ENCODE peak calls at places on chromosomes 16 and 17, in nine cellular contexts. B is IMR-90; M is CD4-positive, CD25-positive, alpha-beta regulatory T cell; Z is GM23338; C is cardiac muscle cell; Y is Karpas-422; A is HCT116; D is heart right ventricle; T is PC-9. N is an unnamed sample.

GRCh38 chr16:70151941-70152509 is 21.6 kb upstream of the CLEC18C start:
- DNase-seq in B (no peak), M (no peak), Z (no peak), C (no peak), Y (no peak), A (no peak), D (no peak), T (peak; percentile 42), N (peak; percentile 80)

GRCh38 chr17:10216213-10216982 is 18.0 kb upstream of the GAS7 start:
- DNase-seq in B (no peak), M (no peak), Z (peak; percentile 39), C (no peak), Y (no peak), A (no peak), D (no peak), T (no peak), N (no peak)

GRCh38 chr16:63787014-63787413 is 1334.8 kb downstream of the CDH11 start:
- DNase-seq in B (no peak), M (no peak), Z (peak; percentile 7), C (no peak), Y (peak; percentile 49), A (no peak), D (no peak), T (no peak), N (no peak)

GRCh38 chr17:33124185-33124584 is 132.5 kb downstream of the SPACA3 start:
- DNase-seq in B (no peak), M (no peak), Z (no peak), C (no peak), Y (no peak), A (no peak), D (no peak), T (no peak), N (no peak)

GRCh38 chr16:3879887-3880564 is 487 bp downstream of the CREBBP start:
- DNase-seq in B (peak; percentile 52), M (peak; percentile 63), Z (peak; percentile 68), C (peak; percentile 71), Y (peak; percentile 87), A (no peak), D (peak; percentile 75), T (no peak), N (peak; percentile 93)

GRCh38 chr17:28878981-28879380 is 18.6 kb downstream of the FLOT2 start:
- DNase-seq in B (peak; percentile 32), M (no peak), Z (peak; percentile 95), C (peak; percentile 52), Y (peak; percentile 81), A (peak; percentile 67), D (no peak), T (peak; percentile 60), N (peak; percentile 15)

GRCh38 chr17:219696-220095 is 38.2 kb upstream of the DOC2B start:
- DNase-seq in B (no peak), M (no peak), Z (no peak), C (no peak), Y (no peak), A (no peak), D (no peak), T (no peak), N (peak; percentile 24)

GRCh38 chr16:47627056-47627455 is 165.9 kb downstream of the PHKB start:
- DNase-seq in B (no peak), M (no peak), Z (peak; percentile 24), C (peak; percentile 29), Y (no peak), A (no peak), D (no peak), T (no peak), N (no peak)

GRCh38 chr16:10578474-10579316 is 1.7 kb downstream of the EMP2 start:
- DNase-seq in B (no peak), M (no peak), Z (no peak), C (no peak), Y (no peak), A (no peak), D (peak; percentile 44), T (peak; percentile 63), N (peak; percentile 58)

GRCh38 chr17:73283841-73284282 is 22.2 kb upstream of the CPSF4L start:
- DNase-seq in B (no peak), M (no peak), Z (peak; percentile 88), C (no peak), Y (no peak), A (no peak), D (no peak), T (no peak), N (no peak)

GRCh38 chr17:50206604-50207293 is 5.3 kb upstream of the COL1A1 start:
- DNase-seq in B (peak; percentile 66), M (no peak), Z (peak; percentile 83), C (peak; percentile 72), Y (peak; percentile 50), A (no peak), D (no peak), T (no peak), N (peak; percentile 80)

GRCh38 chr17:15920758-15921239 is 24.1 kb upstream of the ADORA2B start:
- DNase-seq in B (peak; percentile 97), M (no peak), Z (peak; percentile 17), C (peak; percentile 99), Y (no peak), A (peak; percentile 60), D (no peak), T (peak; percentile 96), N (no peak)

GRCh38 chr16:86953631-86954465 is 363.3 kb downstream of the C16orf95 start:
- DNase-seq in B (no peak), M (no peak), Z (peak; percentile 45), C (no peak), Y (no peak), A (no peak), D (no peak), T (no peak), N (peak; percentile 48)

GRCh38 chr17:50051082-50051576 is 4.8 kb upstream of the ITGA3 start:
- DNase-seq in B (peak; percentile 88), M (no peak), Z (no peak), C (peak; percentile 71), Y (peak; percentile 72), A (peak; percentile 96), D (no peak), T (peak; percentile 98), N (no peak)

GRCh38 chr16:555528-556478 is 4.4 kb upstream of the PRR35 start:
- DNase-seq in B (no peak), M (no peak), Z (no peak), C (no peak), Y (no peak), A (no peak), D (no peak), T (no peak), N (no peak)

GRCh38 chr16:67942510-67943255 is 1.2 kb downstream of the LCAT start:
- DNase-seq in B (no peak), M (no peak), Z (peak; percentile 53), C (no peak), Y (no peak), A (no peak), D (no peak), T (no peak), N (peak; percentile 67)

GRCh38 chr17:30366536-30366935 is 12.2 kb upstream of the CPD start:
- DNase-seq in B (no peak), M (no peak), Z (no peak), C (peak; percentile 28), Y (no peak), A (no peak), D (no peak), T (no peak), N (no peak)

GRCh38 chr17:30372755-30373154 is 6.0 kb upstream of the CPD start:
- DNase-seq in B (peak; percentile 80), M (no peak), Z (peak; percentile 50), C (no peak), Y (peak; percentile 65), A (peak; percentile 29), D (no peak), T (peak; percentile 91), N (no peak)

GRCh38 chr17:30375661-30376060 is 3.1 kb upstream of the CPD start:
- DNase-seq in B (peak; percentile 28), M (no peak), Z (no peak), C (peak; percentile 52), Y (no peak), A (no peak), D (no peak), T (no peak), N (no peak)

GRCh38 chr17:30368896-30369720 is 9.6 kb upstream of the CPD start:
- DNase-seq in B (no peak), M (no peak), Z (no peak), C (no peak), Y (no peak), A (no peak), D (no peak), T (no peak), N (no peak)

GRCh38 chr17:30369995-30370394 is 8.7 kb upstream of the CPD start:
- DNase-seq in B (peak; percentile 46), M (no peak), Z (no peak), C (no peak), Y (no peak), A (no peak), D (no peak), T (peak; percentile 83), N (no peak)
- H3K27ac ChIP-seq in B (no peak overlapping the region), M (no peak overlapping the region), Z (no peak overlapping the region), C (no peak overlapping the region), Y (no peak overlapping the region), A (no peak overlapping the region), D (no peak overlapping the region), T (peak overlapping the region; percentile 93), N (no peak overlapping the region)

DNA sequence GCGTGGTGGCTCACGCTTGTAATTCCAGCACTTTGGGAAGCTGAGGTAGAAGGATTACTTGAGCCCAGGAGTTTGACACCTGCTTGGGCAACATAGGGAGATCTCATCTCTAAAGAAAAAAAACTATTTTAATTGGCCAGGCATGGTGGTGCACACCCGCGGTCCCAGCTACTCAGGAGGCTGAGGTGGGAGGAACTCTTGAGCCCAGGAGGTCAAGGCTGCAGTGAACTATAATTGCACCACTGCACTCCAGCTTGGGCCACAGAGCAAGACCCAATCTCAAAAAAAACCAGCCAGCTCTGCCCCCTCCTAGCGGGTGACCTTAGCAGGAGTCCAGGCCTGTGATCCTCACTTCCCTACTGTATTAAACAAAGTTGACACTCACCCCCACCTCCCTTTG is 5.9 kb upstream of the HS3ST6 start:
- DNase-seq in B (no peak), M (no peak), Z (no peak), C (no peak), Y (no peak), A (no peak), D (no peak), T (no peak), N (no peak)
- H3K4me3 ChIP-seq in B (no peak overlapping the region), M (no peak overlapping the region), Z (peak overlapping the region; percentile 55), C (no peak overlapping the region), Y (no peak overlapping the region), A (no peak overlapping the region), D (no peak overlapping the region), T (no peak overlapping the region), N (no peak overlapping the region)

GRCh38 chr17:2694381-2695242 is 17.0 kb downstream of the CLUH start:
- DNase-seq in B (no peak), M (no peak), Z (no peak), C (no peak), Y (no peak), A (no peak), D (no peak), T (no peak), N (no peak)
- H3K36me3 ChIP-seq in B (peaks cover 48% of the 10 kb centered on the region), M (peaks cover 10% of the 10 kb centered on the region), Z (no peaks in the 10 kb centered on the region), C (peaks cover 36% of the 10 kb centered on the region), Y (peaks cover 10% of the 10 kb centered on the region), A (peaks cover 16% of the 10 kb centered on the region), D (peaks cover 82% of the 10 kb centered on the region), T (peaks cover 11% of the 10 kb centered on the region), N (no peaks in the 10 kb centered on the region)

DNA sequence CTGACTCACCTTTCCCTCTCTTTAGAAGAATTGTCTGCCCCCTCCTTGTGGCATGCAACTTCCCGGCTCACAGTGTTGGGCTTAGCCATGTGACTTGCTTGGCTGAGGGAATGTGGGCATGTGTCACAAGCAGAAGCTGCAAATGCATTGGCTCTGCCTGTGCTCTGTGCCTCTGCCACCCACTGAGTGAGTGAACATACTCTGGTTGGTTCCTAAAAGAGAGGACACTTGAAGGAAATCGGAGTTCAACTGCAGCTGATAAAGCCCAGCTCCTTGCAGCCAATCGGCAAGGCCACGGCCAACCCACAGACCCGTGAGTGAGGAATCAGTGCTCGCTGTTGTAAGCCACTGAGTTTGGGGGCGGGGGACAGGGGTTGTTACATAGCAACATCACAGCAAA is 10.9 kb upstream of the GINS2 start:
- DNase-seq in B (peak; percentile 75), M (no peak), Z (no peak), C (peak; percentile 73), Y (no peak), A (no peak), D (no peak), T (no peak), N (no peak)
- H3K27ac ChIP-seq in B (no peak overlapping the region), M (no peak overlapping the region), Z (no peak overlapping the region), C (peak overlapping the region; percentile 11), Y (no peak overlapping the region), A (no peak overlapping the region), D (no peak overlapping the region), T (no peak overlapping the region), N (no peak overlapping the region)